ENCODE peak calls at places on chromosomes 12 and 14, in five cellular contexts. One of them, this sample, is unnamed.

GRCh38 chr12:30613119-30613830 is 82.4 kb downstream of the IPO8 start:
- DNase-seq in WTC11: no peak
- DNase-seq in colonic mucosa: no peak
- DNase-seq in MCF 10A: no peak
- DNase-seq in stimulated activated CD4-positive, alpha-beta T cell treated with anti-CD3 and anti-CD28 coated beads, Interleukin-1b, Interleukin-23, amount 100 ng/mL, for 4 hours: no peak
- DNase-seq in this sample: no peak

GRCh38 chr14:99803803-99804202 is 10.6 kb downstream of the EML1 start:
- DNase-seq in MCF 10A: no peak
- DNase-seq in colonic mucosa: no peak
- DNase-seq in stimulated activated CD4-positive, alpha-beta T cell treated with anti-CD3 and anti-CD28 coated beads, Interleukin-1b, Interleukin-23, amount 100 ng/mL, for 4 hours: no peak
- DNase-seq in WTC11: no peak
- DNase-seq in this sample: no peak

GRCh38 chr12:67151891-67152290 is 117.3 kb upstream of the CAND1 start:
- DNase-seq in MCF 10A: no peak
- DNase-seq in WTC11: no peak
- DNase-seq in colonic mucosa: no peak
- DNase-seq in stimulated activated CD4-positive, alpha-beta T cell treated with anti-CD3 and anti-CD28 coated beads, Interleukin-1b, Interleukin-23, amount 100 ng/mL, for 4 hours: no peak
- DNase-seq in this sample: no peak

GRCh38 chr14:23469906-23470403 is 452 bp downstream of the NGDN start:
- DNase-seq in WTC11: no peak
- DNase-seq in stimulated activated CD4-positive, alpha-beta T cell treated with anti-CD3 and anti-CD28 coated beads, Interleukin-1b, Interleukin-23, amount 100 ng/mL, for 4 hours: peak; percentile 23
- DNase-seq in MCF 10A: no peak
- DNase-seq in colonic mucosa: no peak
- DNase-seq in this sample: no peak

GRCh38 chr12:121765573-121765972 is 27.9 kb downstream of the RHOF start:
- DNase-seq in stimulated activated CD4-positive, alpha-beta T cell treated with anti-CD3 and anti-CD28 coated beads, Interleukin-1b, Interleukin-23, amount 100 ng/mL, for 4 hours: no peak
- DNase-seq in MCF 10A: peak; percentile 67
- DNase-seq in WTC11: no peak
- DNase-seq in colonic mucosa: no peak
- DNase-seq in this sample: no peak

GRCh38 chr14:104587641-104588040 is 8.1 kb downstream of the C14orf180 start:
- DNase-seq in colonic mucosa: no peak
- DNase-seq in MCF 10A: no peak
- DNase-seq in WTC11: no peak
- DNase-seq in stimulated activated CD4-positive, alpha-beta T cell treated with anti-CD3 and anti-CD28 coated beads, Interleukin-1b, Interleukin-23, amount 100 ng/mL, for 4 hours: no peak
- DNase-seq in this sample: no peak

GRCh38 chr12:20063116-20063515 is 305.2 kb upstream of the PDE3A start:
- DNase-seq in colonic mucosa: no peak
- DNase-seq in MCF 10A: no peak
- DNase-seq in WTC11: no peak
- DNase-seq in stimulated activated CD4-positive, alpha-beta T cell treated with anti-CD3 and anti-CD28 coated beads, Interleukin-1b, Interleukin-23, amount 100 ng/mL, for 4 hours: no peak
- DNase-seq in this sample: no peak

GRCh38 chr14:96121660-96122395 is 82.7 kb downstream of the C14orf132 start:
- DNase-seq in WTC11: no peak
- DNase-seq in colonic mucosa: no peak
- DNase-seq in stimulated activated CD4-positive, alpha-beta T cell treated with anti-CD3 and anti-CD28 coated beads, Interleukin-1b, Interleukin-23, amount 100 ng/mL, for 4 hours: no peak
- DNase-seq in MCF 10A: peak; percentile 29
- DNase-seq in this sample: no peak

GRCh38 chr14:58832010-58832409 is 194.2 kb downstream of the DACT1 start:
- DNase-seq in MCF 10A: no peak
- DNase-seq in colonic mucosa: no peak
- DNase-seq in WTC11: no peak
- DNase-seq in stimulated activated CD4-positive, alpha-beta T cell treated with anti-CD3 and anti-CD28 coated beads, Interleukin-1b, Interleukin-23, amount 100 ng/mL, for 4 hours: no peak
- DNase-seq in this sample: peak; percentile 90

GRCh38 chr14:26960049-26960688 is 362.3 kb upstream of the NOVA1 start:
- DNase-seq in stimulated activated CD4-positive, alpha-beta T cell treated with anti-CD3 and anti-CD28 coated beads, Interleukin-1b, Interleukin-23, amount 100 ng/mL, for 4 hours: no peak
- DNase-seq in MCF 10A: no peak
- DNase-seq in colonic mucosa: no peak
- DNase-seq in WTC11: no peak
- DNase-seq in this sample: peak; percentile 64

This sample was measured in T47D.